ENCODE peak calls at places on chromosomes 4 and X, in six cellular contexts. E is lower lobe of right lung; W is CD4-positive, alpha-beta T cell; M is GM06990; J is fibroblast of the aortic adventitia; X is glutamatergic neuron. F is an unnamed sample.

GRCh38 chr4:133483600-133484246 is 334.6 kb downstream of the PCDH10 start:
- DNase-seq in M (no peak), X (no peak), J (peak), E (no peak), W (no peak), F (no peak)

GRCh38 chr4:1986578-1987210 is 22.1 kb downstream of the NELFA start:
- DNase-seq in E (no peak), X (no peak), W (no peak), M (no peak), J (no peak), F (no peak)

GRCh38 chrX:71909956-71910355 is 689 bp upstream of the NHSL2 start:
- DNase-seq in W (no peak), J (peak), E (no peak), M (no peak), X (peak), F (no peak)

GRCh38 chr4:1309261-1310010 is 19.7 kb downstream of the MAEA start:
- DNase-seq in W (peak), X (peak), E (peak), M (peak), J (peak), F (peak)

GRCh38 chr4:139171878-139172691 is 4.9 kb downstream of the ELF2 start:
- DNase-seq in E (no peak), J (peak), X (no peak), M (no peak), W (no peak), F (no peak)

GRCh38 chr4:99207911-99208718 is 10.9 kb downstream of the ADH6 start:
- DNase-seq in W (no peak), X (no peak), M (no peak), E (no peak), J (peak), F (no peak)

GRCh38 chr4:8860096-8860891 is 11.3 kb downstream of the HMX1 start:
- DNase-seq in E (no peak), W (no peak), M (no peak), X (no peak), J (no peak), F (no peak)

GRCh38 chr4:53315300-53315699 is 50.6 kb downstream of the SCFD2 start:
- DNase-seq in J (peak), X (no peak), W (no peak), M (no peak), E (no peak), F (no peak)

GRCh38 chrX:103791233-103791632 is 14.6 kb downstream of the PLP1 start:
- DNase-seq in X (no peak), J (no peak), E (no peak), M (no peak), W (no peak), F (no peak)

GRCh38 chr4:52292245-52292644 is 241.1 kb downstream of the SPATA18 start:
- DNase-seq in M (no peak), E (no peak), W (no peak), X (no peak), J (no peak), F (no peak)

GRCh38 chrX:124211312-124211942 is 121.0 kb upstream of the TEX13D start:
- DNase-seq in J (peak), E (no peak), W (no peak), X (no peak), M (no peak), F (peak)

GRCh38 chrX:1323315-1323714 is 13.3 kb upstream of the IL3RA start:
- DNase-seq in M (peak), W (peak), E (peak), J (no peak), X (peak), F (peak)

GRCh38 chr4:25908491-25908901 is 5.5 kb upstream of the SMIM20 start:
- DNase-seq in W (no peak), M (no peak), J (peak), X (no peak), E (no peak), F (no peak)

GRCh38 chr4:31674313-31674947 is 954.3 kb downstream of the PCDH7 start:
- DNase-seq in E (no peak), X (no peak), M (no peak), J (peak), W (no peak), F (peak)
- TF ChIP-seq CTCF in E (peak), X (peak), M (peak), J (peak), W (no peak), F (peak)

DNA sequence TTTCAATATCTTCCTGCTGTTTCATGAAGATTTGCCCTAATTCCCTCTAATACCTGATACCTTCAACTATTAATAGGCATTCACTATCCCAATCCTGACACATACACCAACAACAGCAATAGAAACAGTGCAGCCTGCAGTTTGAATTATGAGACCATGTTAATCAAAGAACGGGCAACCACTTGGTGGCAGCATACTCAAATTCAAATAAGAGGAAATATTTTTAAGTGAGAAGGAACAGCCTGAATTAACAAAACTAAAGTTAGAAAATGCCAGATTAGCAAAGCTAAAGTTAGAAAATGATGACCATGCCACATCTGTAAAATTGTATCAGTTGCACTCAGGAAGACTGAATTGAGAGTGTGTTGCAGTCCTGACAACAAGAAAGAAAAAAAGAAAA is 204.9 kb downstream of the SMARCA1 start:
- DNase-seq in M (no peak), E (no peak), X (no peak), W (no peak), J (peak), F (peak)
- TF ChIP-seq CTCF in M (peak), E (no peak), X (no peak), W (no peak), J (no peak), F (peak)

GRCh38 chrX:68511255-68511654 is 12.4 kb downstream of the YIPF6 start:
- DNase-seq in E (no peak), M (no peak), J (peak), X (peak), W (no peak), F (peak)
- TF ChIP-seq CTCF in E (peak), M (peak), J (peak), X (peak), W (peak), F (peak)

DNA sequence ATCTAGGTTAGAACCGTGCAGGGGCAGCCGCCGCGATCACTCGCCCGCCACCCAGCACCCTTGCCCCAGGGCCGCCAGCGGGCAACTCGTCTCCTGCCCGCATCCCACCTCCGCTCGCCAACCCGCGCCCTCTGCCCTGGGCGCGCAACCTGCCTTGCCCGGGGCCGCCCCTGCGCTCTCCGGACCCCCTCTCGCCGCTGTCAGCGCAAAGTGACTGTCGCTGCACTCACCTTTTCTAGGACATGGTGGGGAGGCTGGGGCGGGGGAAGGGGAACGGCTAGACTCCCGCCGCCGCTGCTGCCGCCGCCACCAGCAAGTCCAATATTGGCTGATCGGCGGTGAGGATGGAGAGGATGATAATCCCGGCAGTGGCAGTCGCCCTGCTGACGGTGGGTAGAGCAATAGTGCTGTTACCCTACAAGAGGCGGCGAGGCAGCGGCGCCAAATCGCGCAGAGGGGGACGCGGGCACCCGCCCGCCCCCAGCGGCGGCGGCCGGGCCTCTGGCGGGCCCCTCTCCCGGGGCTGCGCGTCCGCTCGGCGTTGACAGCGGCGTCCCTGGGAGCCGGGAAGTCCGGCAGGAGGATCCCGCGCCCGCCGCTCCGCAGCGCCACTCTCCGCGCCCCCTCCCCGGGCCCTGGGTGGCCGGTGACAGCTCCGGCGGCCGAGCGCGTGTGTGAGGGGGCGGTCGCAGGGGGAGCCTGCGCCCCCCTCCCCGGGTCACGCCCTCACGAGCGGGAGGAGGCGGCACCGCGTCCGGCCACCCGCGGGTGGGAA is 2.3 kb upstream of the NR3C2 start:
- DNase-seq in W (peak), M (peak), J (no peak), E (peak), X (peak), F (peak)
- TF ChIP-seq CTCF in W (no peak), M (no peak), J (no peak), E (no peak), X (no peak), F (no peak)

GRCh38 chr4:3009422-3009821 is 46.1 kb downstream of the GRK4 start:
- DNase-seq in M (peak), E (no peak), W (no peak), X (no peak), J (peak), F (peak)
- TF ChIP-seq CTCF in M (peak), E (no peak), W (no peak), X (no peak), J (no peak), F (peak)

DNA sequence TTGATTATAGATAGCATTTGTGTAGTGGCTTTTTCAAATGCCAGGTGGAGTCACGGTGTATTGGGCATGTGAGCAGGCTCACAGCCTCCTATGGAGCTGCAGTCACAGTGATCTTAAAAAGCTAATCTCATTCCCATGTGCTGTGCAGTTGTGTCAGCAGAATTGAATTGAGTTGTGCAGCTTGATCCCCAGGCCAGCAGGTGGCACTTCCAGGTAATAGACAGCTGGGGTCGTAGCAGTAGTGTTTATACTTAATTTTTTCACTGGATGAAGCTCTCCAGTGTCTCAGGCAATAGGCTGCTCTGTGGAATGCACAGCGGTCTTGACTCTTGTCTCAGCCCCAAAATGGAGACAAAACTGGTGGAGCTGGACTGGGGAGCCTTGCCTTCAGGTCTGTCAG is 1028.1 kb downstream of the SH3BGRL start:
- DNase-seq in M (no peak), E (no peak), W (no peak), J (no peak), X (no peak), F (no peak)
- TF ChIP-seq CTCF in M (no peak), E (no peak), W (no peak), J (no peak), X (no peak), F (peak)